ENCODE peak calls at places on chromosomes 5 and 9, in nine cellular contexts. D is skeletal muscle cell; F is activated T-helper 2 cell treated with anti-CD3 and anti-CD28 coated beads, Interferon-gamma antibody, Interleukin-2, Interleukin-4, amounts not matched to agents 10 μg/mL and 5 μg/mL and 100 μg/mL, durations not matched to agents 14 hours and 24 hours and 36 hours; X is iPS-NIHi11; G is GM12892; S is HL-60; K is AG08395; A is ELF-1; Y is activated naive CD4-positive, alpha-beta T cell. E is an unnamed sample.

GRCh38 chr9:83987402-83987791 is 6.8 kb downstream of the RMI1 start:
- DNase-seq in F (no peak), G (no peak), A (no peak), K (no peak), S (no peak), X (no peak), Y (no peak), D (no peak), E (no peak)

GRCh38 chr5:40834391-40834848 is 602 bp downstream of the RPL37 start:
- DNase-seq in F (peak; percentile 38), D (no peak), A (no peak), S (no peak), K (no peak), Y (peak; percentile 13), X (no peak), G (no peak), E (no peak)

GRCh38 chr9:117375956-117376355 is 38.9 kb downstream of the ASTN2 start:
- DNase-seq in X (no peak), D (no peak), S (no peak), Y (no peak), G (no peak), F (no peak), K (no peak), A (no peak), E (no peak)

GRCh38 chr5:26669523-26669922 is 368.9 kb downstream of the CDH9 start:
- DNase-seq in X (no peak), G (no peak), K (no peak), F (no peak), S (no peak), Y (no peak), D (no peak), A (no peak), E (no peak)

GRCh38 chr9:37784291-37784639 is 599 bp downstream of the EXOSC3 start:
- DNase-seq in D (no peak), X (no peak), G (no peak), S (no peak), F (no peak), Y (no peak), A (no peak), K (peak; percentile 18), E (no peak)

GRCh38 chr5:179119415-179120170 is 59.4 kb downstream of the ZNF354C start:
- DNase-seq in X (no peak), S (no peak), K (no peak), D (no peak), G (no peak), Y (no peak), A (no peak), F (peak; percentile 4), E (no peak)

GRCh38 chr9:114804504-114804903 is 1.3 kb downstream of the TNFSF15 start:
- DNase-seq in G (no peak), X (no peak), K (peak; percentile 26), S (no peak), A (peak; percentile 35), F (no peak), D (peak; percentile 72), Y (no peak), E (no peak)

GRCh38 chr5:139459451-139459934 is 3.0 kb downstream of the ECSCR start:
- DNase-seq in G (no peak), A (peak; percentile 18), D (no peak), S (no peak), Y (no peak), F (no peak), K (no peak), X (no peak), E (no peak)

GRCh38 chr9:35616681-35617459 is 1.3 kb downstream of the CD72 start:
- DNase-seq in Y (peak; percentile 61), G (peak; percentile 79), K (peak; percentile 72), F (peak; percentile 54), D (no peak), A (peak; percentile 41), S (peak; percentile 73), X (peak; percentile 74), E (no peak)

GRCh38 chr9:108665856-108666784 is 189.7 kb downstream of the ACTL7B start:
- DNase-seq in X (no peak), D (no peak), K (peak; percentile 54), Y (no peak), A (no peak), S (no peak), F (no peak), G (no peak), E (no peak)

GRCh38 chr5:95895771-95896170 is 65.9 kb downstream of the ELL2 start:
- DNase-seq in D (no peak), G (no peak), S (no peak), Y (no peak), F (no peak), K (no peak), X (peak; percentile 17), A (no peak), E (no peak)

E was measured in progenitor cell of endocrine pancreas.